ENCODE peak calls at places on chromosome 14, in five cellular contexts. L, B, Z, O and J are unnamed samples.

GRCh38 chr14:100525615-100526014 is 61.6 kb downstream of the BEGAIN start:
- DNase-seq in O (no peak), B (no peak), Z (no peak), L (no peak), J (no peak)

GRCh38 chr14:94754391-94754942 is 15.4 kb downstream of the GSC start:
- DNase-seq in Z (no peak), O (no peak), L (no peak), B (no peak), J (no peak)

GRCh38 chr14:45198551-45198950 is 54.5 kb downstream of the MIS18BP1 start:
- DNase-seq in Z (no peak), B (no peak), L (no peak), O (no peak), J (peak)

GRCh38 chr14:66008631-66009030 is 477.5 kb upstream of the CCDC196 start:
- DNase-seq in L (no peak), B (peak), Z (no peak), O (no peak), J (no peak)

GRCh38 chr14:68028075-68028474 is 208.5 kb downstream of the RAD51B start:
- DNase-seq in L (no peak), Z (no peak), O (peak), B (no peak), J (no peak)

GRCh38 chr14:32078030-32078793 is 1.1 kb downstream of the ARHGAP5 start:
- DNase-seq in B (no peak), L (peak), O (no peak), Z (no peak), J (peak)

GRCh38 chr14:31127690-31128089 is 79.9 kb downstream of the HECTD1 start:
- DNase-seq in L (peak), Z (no peak), B (no peak), O (peak), J (no peak)

GRCh38 chr14:95121911-95122696 is 35.2 kb downstream of the DICER1 start:
- DNase-seq in L (no peak), O (no peak), B (no peak), Z (no peak), J (no peak)

GRCh38 chr14:102046337-102047278 is 40.2 kb downstream of the HSP90AA1 start:
- DNase-seq in O (peak), L (no peak), Z (no peak), B (peak), J (peak)

GRCh38 chr14:64266206-64266605 is 28.0 kb downstream of the ESR2 start:
- DNase-seq in Z (peak), L (no peak), B (peak), O (no peak), J (no peak)

GRCh38 chr14:102824832-102825231 is 47.6 kb downstream of the TRAF3 start:
- DNase-seq in Z (peak), L (no peak), O (no peak), B (no peak), J (peak)

GRCh38 chr14:104094709-104095425 is 9.4 kb downstream of the ASPG start:
- DNase-seq in O (peak), Z (no peak), L (peak), B (peak), J (peak)

GRCh38 chr14:70735043-70735442 is 74.3 kb downstream of the MAP3K9 start:
- DNase-seq in B (no peak), Z (no peak), L (no peak), O (no peak), J (peak)

GRCh38 chr14:30751646-30752416 is 122.5 kb upstream of the COCH start:
- DNase-seq in Z (no peak), B (no peak), O (peak), L (no peak), J (peak)

GRCh38 chr14:94029671-94030203 is 3.6 kb downstream of the OTUB2 start:
- DNase-seq in O (no peak), B (no peak), Z (no peak), L (no peak), J (no peak)

GRCh38 chr14:77195766-77196165 is 14.2 kb downstream of the TMEM63C start:
- DNase-seq in Z (no peak), L (no peak), O (no peak), B (no peak), J (no peak)

GRCh38 chr14:52304248-52304904 is 9.7 kb upstream of the PTGER2 start:
- DNase-seq in Z (no peak), B (no peak), O (no peak), L (no peak), J (no peak)

GRCh38 chr14:56342419-56342901 is 224.2 kb downstream of the PELI2 start:
- DNase-seq in O (no peak), B (no peak), L (no peak), Z (no peak), J (peak)

GRCh38 chr14:35335388-35336092 is 43.4 kb downstream of the PSMA6 start:
- DNase-seq in O (no peak), Z (no peak), L (no peak), B (no peak), J (no peak)

GRCh38 chr14:60705100-60705499 is 19.1 kb downstream of the SIX4 start:
- DNase-seq in L (no peak), B (peak), Z (no peak), O (no peak), J (no peak)

GRCh38 chr14:105532735-105533141 is 6.4 kb downstream of the TMEM121 start:
- DNase-seq in O (peak), L (no peak), Z (no peak), B (peak), J (peak)

GRCh38 chr14:52020315-52020714 is 31.0 kb downstream of the RTRAF start:
- DNase-seq in B (no peak), L (no peak), Z (no peak), O (no peak), J (no peak)

GRCh38 chr14:55243813-55244212 is 27.4 kb upstream of the FBXO34 start:
- DNase-seq in L (no peak), O (no peak), Z (no peak), B (no peak), J (no peak)

GRCh38 chr14:25007832-25008231 is 42.1 kb downstream of the STXBP6 start:
- DNase-seq in O (no peak), L (no peak), B (no peak), Z (no peak), J (peak)

GRCh38 chr14:104821229-104821945 is 20.5 kb downstream of the ZBTB42 start:
- DNase-seq in O (no peak), B (no peak), L (no peak), Z (no peak), J (no peak)

GRCh38 chr14:58460772-58461171 is 33.3 kb downstream of the KIAA0586 start:
- DNase-seq in B (no peak), O (no peak), Z (no peak), L (no peak), J (no peak)

GRCh38 chr14:86321151-86321550 is 791.2 kb downstream of the FLRT2 start:
- DNase-seq in L (no peak), Z (no peak), B (no peak), O (no peak), J (peak)

GRCh38 chr14:34628681-34629135 is 1.2 kb downstream of the SNX6 start:
- DNase-seq in O (peak), L (peak), B (no peak), Z (no peak), J (no peak)